ENCODE peak calls at places on chromosomes 3 and 15, in five cellular contexts. One of them, this sample, is unnamed.

GRCh38 chr3:175193815-175194518 is 334.8 kb downstream of the NAALADL2 start:
- DNase-seq in heart left ventricle: no peak
- DNase-seq in K562: no peak
- DNase-seq in lung: no peak
- DNase-seq in fibroblast of lung: peak; percentile 16
- DNase-seq in this sample: no peak

GRCh38 chr3:81302045-81302444 is 459.4 kb downstream of the GBE1 start:
- DNase-seq in heart left ventricle: no peak
- DNase-seq in K562: peak; percentile 25
- DNase-seq in lung: no peak
- DNase-seq in fibroblast of lung: peak; percentile 54
- DNase-seq in this sample: peak; percentile 59

GRCh38 chr3:38455639-38456430 is 2.1 kb downstream of the ACVR2B start:
- DNase-seq in heart left ventricle: peak; percentile 35
- DNase-seq in K562: peak; percentile 21
- DNase-seq in lung: no peak
- DNase-seq in fibroblast of lung: peak; percentile 19
- DNase-seq in this sample: no peak

GRCh38 chr3:19065027-19065426 is 83.3 kb upstream of the KCNH8 start:
- DNase-seq in heart left ventricle: no peak
- DNase-seq in K562: no peak
- DNase-seq in lung: no peak
- DNase-seq in fibroblast of lung: no peak
- DNase-seq in this sample: no peak

GRCh38 chr3:156802827-156803606 is 23.1 kb upstream of the LEKR1 start:
- DNase-seq in heart left ventricle: no peak
- DNase-seq in K562: no peak
- DNase-seq in lung: no peak
- DNase-seq in fibroblast of lung: no peak
- DNase-seq in this sample: no peak

GRCh38 chr3:37905987-37906674 is 44.5 kb downstream of the CTDSPL start:
- DNase-seq in heart left ventricle: peak; percentile 41
- DNase-seq in K562: no peak
- DNase-seq in lung: no peak
- DNase-seq in fibroblast of lung: peak; percentile 65
- DNase-seq in this sample: no peak

GRCh38 chr15:79050977-79051376 is 39.6 kb downstream of the RASGRF1 start:
- DNase-seq in heart left ventricle: no peak
- DNase-seq in K562: no peak
- DNase-seq in lung: no peak
- DNase-seq in fibroblast of lung: no peak
- DNase-seq in this sample: no peak

GRCh38 chr15:56959318-56959648 is 40.8 kb downstream of the TCF12 start:
- DNase-seq in heart left ventricle: no peak
- DNase-seq in K562: no peak
- DNase-seq in lung: no peak
- DNase-seq in fibroblast of lung: no peak
- DNase-seq in this sample: no peak

GRCh38 chr15:25866251-25866650 is 3.1 kb upstream of the ATP10A start:
- DNase-seq in heart left ventricle: no peak
- DNase-seq in K562: no peak
- DNase-seq in lung: no peak
- DNase-seq in fibroblast of lung: no peak
- DNase-seq in this sample: no peak

GRCh38 chr3:187587012-187587544 is 83.1 kb downstream of the SST start:
- DNase-seq in heart left ventricle: no peak
- DNase-seq in K562: no peak
- DNase-seq in lung: no peak
- DNase-seq in fibroblast of lung: no peak
- DNase-seq in this sample: no peak

GRCh38 chr3:63886843-63887242 is 23.2 kb downstream of the ATXN7 start:
- DNase-seq in heart left ventricle: no peak
- DNase-seq in K562: no peak
- DNase-seq in lung: no peak
- DNase-seq in fibroblast of lung: no peak
- DNase-seq in this sample: no peak

GRCh38 chr15:54033954-54034458 is 55.8 kb downstream of the UNC13C start:
- DNase-seq in heart left ventricle: no peak
- DNase-seq in K562: no peak
- DNase-seq in lung: no peak
- DNase-seq in fibroblast of lung: peak; percentile 42
- DNase-seq in this sample: no peak

GRCh38 chr3:77345009-77345408 is 305.1 kb downstream of the ROBO2 start:
- DNase-seq in heart left ventricle: no peak
- DNase-seq in K562: no peak
- DNase-seq in lung: no peak
- DNase-seq in fibroblast of lung: no peak
- DNase-seq in this sample: no peak

GRCh38 chr3:188092648-188093047 is 61.3 kb upstream of the LPP start:
- DNase-seq in heart left ventricle: no peak
- DNase-seq in K562: no peak
- DNase-seq in lung: no peak
- DNase-seq in fibroblast of lung: peak; percentile 43
- DNase-seq in this sample: no peak

GRCh38 chr3:24168977-24169376 is 223.9 kb downstream of the NR1D2 start:
- DNase-seq in heart left ventricle: no peak
- DNase-seq in K562: no peak
- DNase-seq in lung: no peak
- DNase-seq in fibroblast of lung: no peak
- DNase-seq in this sample: no peak

GRCh38 chr3:156812521-156813335 is 13.4 kb upstream of the LEKR1 start:
- DNase-seq in heart left ventricle: no peak
- DNase-seq in K562: peak; percentile 42
- DNase-seq in lung: no peak
- DNase-seq in fibroblast of lung: peak; percentile 53
- DNase-seq in this sample: peak; percentile 64

GRCh38 chr15:38401716-38402115 is 52.2 kb upstream of the FAM98B start:
- DNase-seq in heart left ventricle: no peak
- DNase-seq in K562: no peak
- DNase-seq in lung: no peak
- DNase-seq in fibroblast of lung: no peak
- DNase-seq in this sample: no peak

GRCh38 chr3:74531491-74531890 is 83.0 kb downstream of the CNTN3 start:
- DNase-seq in heart left ventricle: no peak
- DNase-seq in K562: no peak
- DNase-seq in lung: no peak
- DNase-seq in fibroblast of lung: no peak
- DNase-seq in this sample: no peak

GRCh38 chr15:63023351-63023945 is 19.1 kb upstream of the TPM1 start:
- DNase-seq in heart left ventricle: no peak
- DNase-seq in K562: no peak
- DNase-seq in lung: no peak
- DNase-seq in fibroblast of lung: peak; percentile 72
- DNase-seq in this sample: no peak

GRCh38 chr15:41847981-41848380 is 9.3 kb downstream of the PLA2G4B start:
- DNase-seq in heart left ventricle: no peak
- DNase-seq in K562: no peak
- DNase-seq in lung: no peak
- DNase-seq in fibroblast of lung: no peak
- DNase-seq in this sample: no peak

GRCh38 chr15:64014995-64015394 is 31.3 kb downstream of the DAPK2 start:
- DNase-seq in heart left ventricle: peak; percentile 80
- DNase-seq in K562: no peak
- DNase-seq in lung: no peak
- DNase-seq in fibroblast of lung: no peak
- DNase-seq in this sample: no peak

GRCh38 chr15:73941044-73941443 is 14.8 kb downstream of the LOXL1 start:
- DNase-seq in heart left ventricle: peak; percentile 64
- DNase-seq in K562: no peak
- DNase-seq in lung: no peak
- DNase-seq in fibroblast of lung: peak; percentile 85
- DNase-seq in this sample: no peak

GRCh38 chr3:44924102-44925084 is 50.0 kb downstream of the TGM4 start:
- DNase-seq in heart left ventricle: no peak
- DNase-seq in K562: no peak
- DNase-seq in lung: no peak
- DNase-seq in fibroblast of lung: no peak
- DNase-seq in this sample: no peak

GRCh38 chr3:51706788-51707731 is at the start of gene GRM2:
- DNase-seq in heart left ventricle: peak; percentile 87
- DNase-seq in K562: peak; percentile 87
- DNase-seq in lung: peak; percentile 74
- DNase-seq in fibroblast of lung: peak; percentile 87
- DNase-seq in this sample: peak; percentile 88

GRCh38 chr3:135567223-135567622 is 398.3 kb upstream of the PPP2R3A start:
- DNase-seq in heart left ventricle: no peak
- DNase-seq in K562: no peak
- DNase-seq in lung: no peak
- DNase-seq in fibroblast of lung: no peak
- DNase-seq in this sample: no peak

GRCh38 chr15:85785887-85786777 is 8.6 kb downstream of the KLHL25 start:
- DNase-seq in heart left ventricle: peak; percentile 62
- DNase-seq in K562: no peak
- DNase-seq in lung: no peak
- DNase-seq in fibroblast of lung: no peak
- DNase-seq in this sample: no peak

GRCh38 chr3:126019683-126020082 is 50.7 kb downstream of the ROPN1B start:
- DNase-seq in heart left ventricle: no peak
- DNase-seq in K562: no peak
- DNase-seq in lung: no peak
- DNase-seq in fibroblast of lung: no peak
- DNase-seq in this sample: no peak

GRCh38 chr3:120420855-120421570 is 29.8 kb downstream of the FSTL1 start:
- DNase-seq in heart left ventricle: peak; percentile 63
- DNase-seq in K562: no peak
- DNase-seq in lung: no peak
- DNase-seq in fibroblast of lung: peak; percentile 76
- DNase-seq in this sample: no peak

GRCh38 chr3:94285874-94286273 is 223.0 kb downstream of the NSUN3 start:
- DNase-seq in heart left ventricle: no peak
- DNase-seq in K562: no peak
- DNase-seq in lung: no peak
- DNase-seq in fibroblast of lung: peak; percentile 3
- DNase-seq in this sample: no peak

GRCh38 chr3:60746690-60747416 is 504.4 kb downstream of the FHIT start:
- DNase-seq in heart left ventricle: no peak
- DNase-seq in K562: no peak
- DNase-seq in lung: no peak
- DNase-seq in fibroblast of lung: peak; percentile 43
- DNase-seq in this sample: no peak

GRCh38 chr3:117131259-117131658 is 421.7 kb downstream of the TUSC7 start:
- DNase-seq in heart left ventricle: no peak
- DNase-seq in K562: no peak
- DNase-seq in lung: no peak
- DNase-seq in fibroblast of lung: no peak
- DNase-seq in this sample: no peak

DNA sequence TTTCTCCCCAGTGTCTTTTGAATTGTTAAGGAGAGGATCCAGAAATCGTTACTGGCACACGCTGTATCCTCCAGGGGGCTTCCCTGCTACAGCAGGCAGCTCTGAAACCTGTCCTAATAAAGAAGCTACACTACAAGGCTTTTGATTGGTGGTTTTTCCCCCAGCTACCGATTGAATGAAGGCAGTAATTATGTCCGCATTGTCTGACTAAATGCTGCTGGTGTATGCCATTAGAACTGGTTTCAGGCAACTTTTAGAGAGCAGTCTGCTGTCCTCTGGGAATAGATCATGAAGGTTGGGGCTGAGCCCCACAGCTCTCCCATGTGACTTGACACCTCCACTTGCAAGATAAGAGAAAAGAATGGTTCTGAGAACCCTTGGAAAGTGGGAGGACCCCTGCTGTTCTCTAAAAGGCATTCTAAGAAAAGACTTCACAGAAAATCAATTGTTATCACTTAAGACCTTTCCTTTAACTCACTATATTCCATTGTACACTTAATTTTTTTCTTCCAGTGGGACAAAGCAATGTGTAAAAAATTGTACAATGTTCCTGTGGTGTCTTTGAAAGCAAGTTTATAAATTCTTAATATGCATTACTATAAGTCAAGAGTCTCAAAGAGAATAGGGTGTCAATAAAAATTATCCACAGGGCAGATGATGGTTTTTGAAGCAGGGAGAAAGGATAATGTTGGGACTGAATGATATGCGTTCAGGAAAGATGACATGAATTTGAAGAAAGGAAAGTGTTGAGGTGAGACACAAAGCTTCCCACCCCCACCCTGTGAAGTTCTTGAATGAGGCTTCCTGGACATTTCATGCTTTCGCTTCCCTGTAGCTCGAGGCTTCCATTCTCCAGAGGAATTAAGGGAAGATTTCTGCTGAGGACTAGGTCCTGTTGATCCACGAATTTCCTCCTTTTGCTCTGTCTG is 53.0 kb upstream of the DAZL start:
- DNase-seq in heart left ventricle: no peak
- DNase-seq in K562: peak; percentile 20
- DNase-seq in lung: no peak
- DNase-seq in fibroblast of lung: no peak
- DNase-seq in this sample: no peak
- TF ChIP-seq CTCF in heart left ventricle: no peak
- TF ChIP-seq CTCF in K562: no peak
- TF ChIP-seq CTCF in lung: no peak
- TF ChIP-seq CTCF in fibroblast of lung: no peak
- TF ChIP-seq CTCF in this sample: no peak

DNA sequence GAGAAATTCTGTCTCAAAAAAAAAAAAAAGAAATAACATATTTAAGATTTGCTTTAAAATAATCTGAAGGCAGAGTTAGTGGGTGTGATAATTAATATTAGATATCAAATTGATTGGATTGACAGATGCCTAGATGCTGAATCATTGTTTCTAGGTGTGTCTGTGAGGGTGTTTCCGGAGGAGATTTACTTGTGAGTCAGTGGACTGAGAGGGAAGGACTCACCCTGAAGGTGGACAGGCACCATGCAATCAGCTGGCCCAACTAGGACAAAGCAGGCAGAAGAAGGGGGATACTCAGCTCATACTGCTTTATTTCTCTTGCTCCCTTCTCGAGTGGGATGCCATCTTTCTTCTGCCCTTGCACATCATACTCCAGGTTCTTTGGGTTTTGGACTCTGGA is 16.7 kb upstream of the RPL24 start:
- DNase-seq in heart left ventricle: no peak
- DNase-seq in K562: no peak
- DNase-seq in lung: no peak
- DNase-seq in fibroblast of lung: no peak
- DNase-seq in this sample: no peak
- H3K4me3 ChIP-seq in heart left ventricle: no peak overlapping the region
- H3K4me3 ChIP-seq in K562: no peak overlapping the region
- H3K4me3 ChIP-seq in lung: peak overlapping the region; percentile 8
- H3K4me3 ChIP-seq in fibroblast of lung: no peak overlapping the region
- H3K4me3 ChIP-seq in this sample: no peak overlapping the region

DNA sequence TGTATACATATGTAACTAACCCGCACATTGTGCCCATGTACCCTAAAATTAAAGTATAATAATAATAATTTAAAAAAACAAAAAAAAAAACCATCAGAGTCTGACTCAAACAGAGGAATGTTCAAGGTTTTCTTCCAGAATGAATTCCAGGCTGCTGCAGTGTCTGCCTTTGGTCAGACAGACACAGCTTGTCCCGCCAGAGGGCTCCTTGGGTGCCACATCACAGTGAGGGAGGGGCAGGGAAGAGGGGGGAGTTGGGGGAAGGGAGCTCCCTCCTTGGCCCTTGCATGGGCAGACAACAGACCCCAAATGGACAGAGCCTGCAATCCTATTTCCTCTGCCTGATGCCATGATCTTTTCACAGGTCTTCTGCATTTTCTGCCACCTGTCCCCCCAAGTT is 36.5 kb downstream of the ITGB5 start:
- DNase-seq in heart left ventricle: peak; percentile 49
- DNase-seq in K562: no peak
- DNase-seq in lung: no peak
- DNase-seq in fibroblast of lung: no peak
- DNase-seq in this sample: no peak
- TF ChIP-seq CTCF in heart left ventricle: no peak
- TF ChIP-seq CTCF in K562: no peak
- TF ChIP-seq CTCF in lung: no peak
- TF ChIP-seq CTCF in fibroblast of lung: peak; percentile 3
- TF ChIP-seq CTCF in this sample: no peak

GRCh38 chr3:124883191-124883747 is 3.9 kb downstream of the ITGB5 start:
- DNase-seq in heart left ventricle: no peak
- DNase-seq in K562: no peak
- DNase-seq in lung: no peak
- DNase-seq in fibroblast of lung: no peak
- DNase-seq in this sample: no peak
- H3K4me3 ChIP-seq in heart left ventricle: no peak overlapping the region
- H3K4me3 ChIP-seq in K562: no peak overlapping the region
- H3K4me3 ChIP-seq in lung: no peak overlapping the region
- H3K4me3 ChIP-seq in fibroblast of lung: no peak overlapping the region
- H3K4me3 ChIP-seq in this sample: no peak overlapping the region

This sample was measured in Caco-2.